ENCODE peak calls at places on chromosomes 5 and 9, in ten cellular contexts. F, K, Q, L, G, I, W, C, A and B are unnamed samples.

GRCh38 chr5:163105456-163105855 is 331.9 kb upstream of the CCNG1 start:
- DNase-seq in L (no peak), G (no peak), I (no peak), A (no peak), Q (no peak), F (peak), C (no peak), W (peak), K (no peak), B (peak)

GRCh38 chr5:17096975-17097695 is 120.3 kb upstream of the BASP1 start:
- DNase-seq in Q (no peak), K (no peak), I (no peak), C (no peak), F (no peak), W (no peak), L (no peak), A (no peak), G (no peak), B (peak)

GRCh38 chr9:137461316-137461662 is 2.2 kb upstream of the NSMF start:
- DNase-seq in W (no peak), I (no peak), C (no peak), Q (peak), G (no peak), K (no peak), F (no peak), L (no peak), A (no peak), B (no peak)

GRCh38 chr5:180201051-180201987 is 7.7 kb downstream of the RASGEF1C start:
- DNase-seq in W (peak), C (no peak), A (no peak), Q (peak), G (no peak), I (peak), F (no peak), K (no peak), L (peak), B (no peak)

GRCh38 chr9:6711403-6711802 is 46.4 kb upstream of the KDM4C start:
- DNase-seq in K (no peak), G (no peak), W (no peak), C (no peak), A (peak), F (peak), Q (no peak), I (no peak), L (no peak), B (peak)

GRCh38 chr5:126003309-126003708 is 419.9 kb upstream of the GRAMD2B start:
- DNase-seq in F (peak), A (peak), K (peak), Q (no peak), G (no peak), L (no peak), W (no peak), C (no peak), I (no peak), B (no peak)

GRCh38 chr9:131722260-131722659 is 17.6 kb downstream of the RAPGEF1 start:
- DNase-seq in I (no peak), F (no peak), K (no peak), Q (no peak), G (no peak), L (peak), A (no peak), W (no peak), C (no peak), B (no peak)

GRCh38 chr9:136512651-136513066 is 29.8 kb upstream of the SEC16A start:
- DNase-seq in L (no peak), G (no peak), A (no peak), W (no peak), C (peak), F (no peak), K (no peak), Q (peak), I (no peak), B (no peak)

GRCh38 chr9:109440797-109441287 is 57.3 kb downstream of the PTPN3 start:
- DNase-seq in C (peak), W (peak), Q (no peak), K (peak), F (peak), I (no peak), G (no peak), A (peak), L (peak), B (peak)

GRCh38 chr5:140112685-140113179 is 1.2 kb upstream of the PURA start:
- DNase-seq in C (no peak), W (peak), L (no peak), I (no peak), A (no peak), K (no peak), F (peak), Q (no peak), G (no peak), B (no peak)

GRCh38 chr9:111783857-111784256 is 10.9 kb downstream of the SHOC1 start:
- DNase-seq in Q (no peak), G (no peak), K (no peak), I (no peak), C (no peak), W (no peak), F (no peak), L (no peak), A (no peak), B (no peak)

GRCh38 chr5:50967388-50968039 is 301.1 kb downstream of the PARP8 start:
- DNase-seq in K (no peak), G (no peak), A (peak), Q (no peak), F (no peak), I (no peak), C (no peak), L (no peak), W (no peak), B (no peak)

GRCh38 chr5:77143998-77144836 is 57.1 kb upstream of the ZBED3 start:
- DNase-seq in Q (no peak), A (peak), W (peak), G (peak), I (peak), F (peak), K (peak), L (peak), C (peak), B (peak)

GRCh38 chr9:106726070-106726815 is 136.7 kb upstream of the ZNF462 start:
- DNase-seq in Q (no peak), I (no peak), G (no peak), L (no peak), F (no peak), C (no peak), W (no peak), K (no peak), A (no peak), B (no peak)

GRCh38 chr9:114139061-114139460 is 16.3 kb upstream of the COL27A1 start:
- DNase-seq in K (no peak), C (no peak), W (no peak), L (no peak), I (no peak), A (no peak), F (no peak), Q (no peak), G (no peak), B (no peak)

GRCh38 chr9:132879443-132880310 is 979 bp downstream of the SPACA9 start:
- DNase-seq in L (no peak), K (no peak), Q (no peak), G (no peak), W (no peak), I (no peak), F (no peak), A (peak), C (no peak), B (peak)

GRCh38 chr5:146703499-146703898 is 175.1 kb downstream of the PPP2R2B start:
- DNase-seq in I (no peak), Q (no peak), K (no peak), W (no peak), F (peak), A (no peak), C (no peak), G (no peak), L (no peak), B (peak)

GRCh38 chr5:14054965-14055963 is 87.9 kb upstream of the TRIO start:
- DNase-seq in Q (no peak), L (no peak), C (no peak), I (no peak), F (peak), G (no peak), W (no peak), K (no peak), A (no peak), B (peak)

GRCh38 chr5:72281764-72282499 is 38.1 kb downstream of the MRPS27 start:
- DNase-seq in G (no peak), Q (no peak), W (no peak), K (no peak), A (peak), I (no peak), C (no peak), L (no peak), F (peak), B (no peak)

GRCh38 chr9:108637340-108637739 is 218.4 kb downstream of the ACTL7B start:
- DNase-seq in C (no peak), W (no peak), F (no peak), Q (no peak), L (no peak), I (no peak), A (no peak), G (no peak), K (no peak), B (no peak)

GRCh38 chr5:53381-54174 is 38.4 kb upstream of the PLEKHG4B start:
- DNase-seq in C (peak), L (peak), W (no peak), I (peak), G (no peak), F (peak), Q (peak), A (peak), K (no peak), B (no peak)

GRCh38 chr9:5748438-5748837 is 84.5 kb downstream of the ERMP1 start:
- DNase-seq in F (no peak), G (no peak), K (no peak), Q (no peak), A (no peak), C (no peak), I (no peak), L (no peak), W (no peak), B (no peak)

GRCh38 chr5:141877478-141878185 is 578 bp downstream of the PCDH1 start:
- DNase-seq in F (no peak), L (peak), W (no peak), A (no peak), K (no peak), I (peak), G (peak), C (peak), Q (peak), B (no peak)

GRCh38 chr9:18386091-18386490 is 87.9 kb upstream of the ADAMTSL1 start:
- DNase-seq in L (no peak), C (no peak), A (no peak), I (no peak), W (no peak), K (no peak), G (no peak), Q (no peak), F (no peak), B (no peak)

GRCh38 chr9:75964431-75964830 is 74.0 kb downstream of the PCSK5 start:
- DNase-seq in L (no peak), K (no peak), C (no peak), Q (no peak), A (no peak), I (no peak), W (peak), G (no peak), F (peak), B (peak)

GRCh38 chr9:98263482-98264357 is 8.3 kb upstream of the TBC1D2 start:
- DNase-seq in G (peak), I (peak), Q (no peak), W (peak), C (peak), L (peak), A (peak), F (peak), K (peak), B (peak)

GRCh38 chr9:124855944-124856773 is 2.9 kb downstream of the WDR38 start:
- DNase-seq in A (peak), G (no peak), K (no peak), F (peak), Q (peak), W (peak), C (no peak), L (no peak), I (no peak), B (no peak)

GRCh38 chr9:110880123-110880522 is 158.1 kb downstream of the LPAR1 start:
- DNase-seq in L (no peak), C (no peak), A (peak), I (no peak), W (peak), G (no peak), Q (no peak), F (peak), K (no peak), B (no peak)

GRCh38 chr5:137069358-137069757 is 429.8 kb downstream of the SPOCK1 start:
- DNase-seq in C (no peak), F (no peak), I (no peak), L (no peak), G (no peak), W (no peak), A (no peak), K (no peak), Q (peak), B (no peak)

GRCh38 chr9:136433043-136433715 is 6.5 kb downstream of the INPP5E start:
- DNase-seq in F (no peak), G (no peak), W (no peak), C (no peak), K (peak), A (no peak), Q (peak), L (no peak), I (no peak), B (no peak)